ENCODE peak calls at places on chromosomes 6 and 20, in seven cellular contexts. One of them, this sample, is unnamed.

GRCh38 chr6:53413326-53413725 is 64.6 kb upstream of the ELOVL5 start:
- DNase-seq in fibroblast of pulmonary artery: no peak
- DNase-seq in CD4-positive, alpha-beta T cell: no peak
- DNase-seq in fibroblast of lung: no peak
- DNase-seq in prostate gland: no peak
- DNase-seq in H1: no peak
- DNase-seq in fibroblast of mammary gland: no peak
- DNase-seq in this sample: no peak

GRCh38 chr20:63448050-63448449 is 24.4 kb downstream of the KCNQ2 start:
- DNase-seq in CD4-positive, alpha-beta T cell: no peak
- DNase-seq in prostate gland: no peak
- DNase-seq in fibroblast of lung: no peak
- DNase-seq in fibroblast of mammary gland: no peak
- DNase-seq in H1: no peak
- DNase-seq in fibroblast of pulmonary artery: no peak
- DNase-seq in this sample: no peak

GRCh38 chr6:22756365-22756764 is 187.0 kb downstream of the HDGFL1 start:
- DNase-seq in CD4-positive, alpha-beta T cell: no peak
- DNase-seq in prostate gland: no peak
- DNase-seq in fibroblast of mammary gland: no peak
- DNase-seq in fibroblast of pulmonary artery: peak; percentile 35
- DNase-seq in fibroblast of lung: peak; percentile 52
- DNase-seq in H1: no peak
- DNase-seq in this sample: no peak

GRCh38 chr6:3718407-3718806 is 33.1 kb downstream of the PXDC1 start:
- DNase-seq in fibroblast of pulmonary artery: no peak
- DNase-seq in CD4-positive, alpha-beta T cell: no peak
- DNase-seq in fibroblast of mammary gland: no peak
- DNase-seq in fibroblast of lung: no peak
- DNase-seq in H1: no peak
- DNase-seq in prostate gland: no peak
- DNase-seq in this sample: no peak

GRCh38 chr6:78492351-78493010 is 374.9 kb upstream of the IRAK1BP1 start:
- DNase-seq in fibroblast of pulmonary artery: no peak
- DNase-seq in fibroblast of lung: no peak
- DNase-seq in prostate gland: no peak
- DNase-seq in H1: no peak
- DNase-seq in CD4-positive, alpha-beta T cell: no peak
- DNase-seq in fibroblast of mammary gland: peak; percentile 29
- DNase-seq in this sample: peak; percentile 51

GRCh38 chr20:44231713-44232468 is 15.2 kb upstream of the GDAP1L1 start:
- DNase-seq in fibroblast of mammary gland: no peak
- DNase-seq in fibroblast of lung: no peak
- DNase-seq in H1: no peak
- DNase-seq in CD4-positive, alpha-beta T cell: no peak
- DNase-seq in fibroblast of pulmonary artery: no peak
- DNase-seq in prostate gland: no peak
- DNase-seq in this sample: no peak

GRCh38 chr6:167311286-167311685 is 13.6 kb upstream of the TTLL2 start:
- DNase-seq in fibroblast of mammary gland: no peak
- DNase-seq in H1: no peak
- DNase-seq in prostate gland: no peak
- DNase-seq in fibroblast of lung: no peak
- DNase-seq in fibroblast of pulmonary artery: no peak
- DNase-seq in CD4-positive, alpha-beta T cell: no peak
- DNase-seq in this sample: no peak

GRCh38 chr20:16554766-16555543 is 18.3 kb downstream of the KIF16B start:
- DNase-seq in CD4-positive, alpha-beta T cell: no peak
- DNase-seq in H1: no peak
- DNase-seq in fibroblast of lung: no peak
- DNase-seq in fibroblast of pulmonary artery: no peak
- DNase-seq in prostate gland: no peak
- DNase-seq in fibroblast of mammary gland: no peak
- DNase-seq in this sample: no peak

GRCh38 chr6:125587624-125588023 is 161.8 kb upstream of the HEY2 start:
- DNase-seq in CD4-positive, alpha-beta T cell: no peak
- DNase-seq in H1: no peak
- DNase-seq in fibroblast of lung: no peak
- DNase-seq in fibroblast of pulmonary artery: no peak
- DNase-seq in prostate gland: no peak
- DNase-seq in fibroblast of mammary gland: no peak
- DNase-seq in this sample: peak; percentile 57

GRCh38 chr6:56435326-56435725 is 187.9 kb upstream of the COL21A1 start:
- DNase-seq in fibroblast of lung: no peak
- DNase-seq in CD4-positive, alpha-beta T cell: no peak
- DNase-seq in prostate gland: no peak
- DNase-seq in fibroblast of mammary gland: no peak
- DNase-seq in H1: no peak
- DNase-seq in fibroblast of pulmonary artery: no peak
- DNase-seq in this sample: no peak

GRCh38 chr6:5325173-5325572 is 63.9 kb downstream of the FARS2 start:
- DNase-seq in H1: no peak
- DNase-seq in fibroblast of lung: no peak
- DNase-seq in prostate gland: no peak
- DNase-seq in fibroblast of pulmonary artery: no peak
- DNase-seq in fibroblast of mammary gland: no peak
- DNase-seq in CD4-positive, alpha-beta T cell: no peak
- DNase-seq in this sample: no peak

GRCh38 chr20:41428285-41428684 is 61.7 kb upstream of the EMILIN3 start:
- DNase-seq in fibroblast of pulmonary artery: peak; percentile 45
- DNase-seq in fibroblast of lung: peak; percentile 52
- DNase-seq in prostate gland: no peak
- DNase-seq in H1: no peak
- DNase-seq in CD4-positive, alpha-beta T cell: peak; percentile 39
- DNase-seq in fibroblast of mammary gland: peak; percentile 66
- DNase-seq in this sample: peak; percentile 74

GRCh38 chr6:157860505-157860991 is 37.5 kb downstream of the SNX9 start:
- DNase-seq in fibroblast of lung: peak; percentile 75
- DNase-seq in H1: no peak
- DNase-seq in fibroblast of pulmonary artery: no peak
- DNase-seq in fibroblast of mammary gland: no peak
- DNase-seq in prostate gland: no peak
- DNase-seq in CD4-positive, alpha-beta T cell: no peak
- DNase-seq in this sample: no peak

GRCh38 chr6:157941101-157941863 is 40.4 kb upstream of the SYNJ2 start:
- DNase-seq in CD4-positive, alpha-beta T cell: no peak
- DNase-seq in fibroblast of lung: no peak
- DNase-seq in prostate gland: no peak
- DNase-seq in H1: no peak
- DNase-seq in fibroblast of pulmonary artery: no peak
- DNase-seq in fibroblast of mammary gland: no peak
- DNase-seq in this sample: no peak

GRCh38 chr6:155050311-155050710 is 55.2 kb downstream of the TIAM2 start:
- DNase-seq in fibroblast of lung: peak; percentile 7
- DNase-seq in fibroblast of mammary gland: no peak
- DNase-seq in prostate gland: no peak
- DNase-seq in H1: peak; percentile 4
- DNase-seq in fibroblast of pulmonary artery: no peak
- DNase-seq in CD4-positive, alpha-beta T cell: no peak
- DNase-seq in this sample: peak; percentile 48

GRCh38 chr20:10673176-10673830 is 496 bp downstream of the JAG1 start:
- DNase-seq in fibroblast of lung: no peak
- DNase-seq in fibroblast of mammary gland: no peak
- DNase-seq in CD4-positive, alpha-beta T cell: no peak
- DNase-seq in fibroblast of pulmonary artery: no peak
- DNase-seq in prostate gland: no peak
- DNase-seq in H1: peak; percentile 67
- DNase-seq in this sample: no peak

GRCh38 chr20:1286267-1287036 is 20.4 kb downstream of the SNPH start:
- DNase-seq in prostate gland: no peak
- DNase-seq in CD4-positive, alpha-beta T cell: peak; percentile 55
- DNase-seq in fibroblast of lung: no peak
- DNase-seq in fibroblast of pulmonary artery: no peak
- DNase-seq in H1: no peak
- DNase-seq in fibroblast of mammary gland: no peak
- DNase-seq in this sample: no peak

GRCh38 chr20:2246081-2246491 is 49.7 kb upstream of the TGM3 start:
- DNase-seq in fibroblast of mammary gland: no peak
- DNase-seq in prostate gland: no peak
- DNase-seq in fibroblast of pulmonary artery: no peak
- DNase-seq in H1: no peak
- DNase-seq in fibroblast of lung: no peak
- DNase-seq in CD4-positive, alpha-beta T cell: no peak
- DNase-seq in this sample: no peak

GRCh38 chr20:19056909-19057308 is 155.5 kb upstream of the SLC24A3 start:
- DNase-seq in prostate gland: no peak
- DNase-seq in CD4-positive, alpha-beta T cell: no peak
- DNase-seq in fibroblast of lung: no peak
- DNase-seq in fibroblast of pulmonary artery: no peak
- DNase-seq in H1: peak; percentile 54
- DNase-seq in fibroblast of mammary gland: no peak
- DNase-seq in this sample: no peak

GRCh38 chr20:37943033-37943432 is 40.1 kb downstream of the VSTM2L start:
- DNase-seq in CD4-positive, alpha-beta T cell: no peak
- DNase-seq in prostate gland: no peak
- DNase-seq in fibroblast of pulmonary artery: no peak
- DNase-seq in H1: peak; percentile 37
- DNase-seq in fibroblast of mammary gland: no peak
- DNase-seq in fibroblast of lung: no peak
- DNase-seq in this sample: no peak

GRCh38 chr6:87407531-87407895 is 259 bp upstream of the CFAP206 start:
- DNase-seq in CD4-positive, alpha-beta T cell: no peak
- DNase-seq in fibroblast of mammary gland: peak; percentile 41
- DNase-seq in fibroblast of pulmonary artery: peak; percentile 54
- DNase-seq in fibroblast of lung: peak; percentile 39
- DNase-seq in H1: no peak
- DNase-seq in prostate gland: peak; percentile 39
- DNase-seq in this sample: peak; percentile 51

DNA sequence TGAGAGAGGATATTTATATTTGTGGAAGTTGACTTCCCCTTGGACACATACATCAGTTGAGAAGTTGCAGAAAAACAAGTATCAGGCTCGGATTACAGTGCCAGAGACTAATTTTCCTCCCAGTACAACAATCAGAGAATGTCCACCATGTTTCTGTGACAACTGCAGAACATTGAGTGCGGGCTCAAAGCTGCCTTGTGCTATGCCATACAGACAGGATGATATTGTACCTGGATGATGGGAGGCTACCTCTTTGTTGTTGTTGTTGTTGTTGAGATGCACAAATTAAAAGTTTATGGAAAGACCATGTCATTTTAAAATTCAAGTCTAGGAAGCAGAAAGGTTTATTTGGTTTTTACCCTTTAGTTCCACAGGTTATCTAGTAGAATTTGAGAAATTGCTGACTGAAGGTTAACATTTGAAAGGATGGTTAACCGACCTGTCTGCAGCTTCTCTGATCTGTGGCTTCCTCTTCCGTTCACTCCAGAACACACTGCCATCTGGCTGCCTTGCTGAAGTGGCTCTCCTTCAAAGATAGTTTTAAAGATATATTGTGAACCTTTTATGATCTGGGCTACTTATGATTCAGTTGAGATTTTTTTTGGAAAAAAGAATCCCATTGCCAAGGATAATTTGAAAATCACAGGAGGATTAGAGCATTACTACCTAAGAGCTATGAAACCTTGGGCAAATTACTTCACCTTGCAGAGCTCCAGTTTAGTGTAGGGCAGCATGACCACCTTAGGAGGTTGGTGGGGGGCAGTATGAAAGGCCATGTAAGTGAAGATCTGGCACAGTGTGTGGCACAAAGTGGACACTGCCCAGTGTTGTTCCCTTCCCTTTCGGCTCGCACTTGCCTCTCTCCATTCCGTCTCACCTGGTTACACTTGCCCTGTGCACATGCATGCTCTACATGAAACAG is 15.9 kb downstream of the TMEM200A start:
- DNase-seq in CD4-positive, alpha-beta T cell: no peak
- DNase-seq in fibroblast of lung: no peak
- DNase-seq in fibroblast of pulmonary artery: no peak
- DNase-seq in prostate gland: no peak
- DNase-seq in H1: no peak
- DNase-seq in fibroblast of mammary gland: no peak
- DNase-seq in this sample: no peak
- TF ChIP-seq CTCF in CD4-positive, alpha-beta T cell: peak; percentile 46
- TF ChIP-seq CTCF in fibroblast of lung: no peak
- TF ChIP-seq CTCF in fibroblast of pulmonary artery: no peak
- TF ChIP-seq CTCF in prostate gland: no peak
- TF ChIP-seq CTCF in H1: no peak
- TF ChIP-seq CTCF in fibroblast of mammary gland: peak; percentile 1
- TF ChIP-seq CTCF in this sample: peak; percentile 15

DNA sequence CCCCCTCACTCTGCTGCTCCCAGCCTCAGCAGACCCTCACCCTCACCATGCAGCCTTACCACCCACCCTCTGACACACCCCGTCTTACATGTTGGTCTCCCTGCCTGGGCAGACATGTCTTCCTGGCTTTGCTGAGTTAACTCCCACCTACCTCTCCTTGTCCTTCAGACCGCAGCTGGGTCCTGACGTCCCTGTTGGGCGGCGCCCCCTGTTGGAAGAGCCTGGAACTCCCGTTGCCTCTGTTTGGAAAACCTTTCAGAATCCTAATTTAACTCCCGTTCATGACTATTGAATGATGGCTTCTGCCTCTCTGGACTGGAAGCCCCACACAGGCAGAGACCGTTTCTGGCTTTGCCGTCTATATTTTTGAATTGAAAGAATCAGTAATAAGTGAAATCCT is 245.1 kb downstream of the MYLK4 start:
- DNase-seq in prostate gland: no peak
- DNase-seq in fibroblast of lung: no peak
- DNase-seq in H1: peak; percentile 91
- DNase-seq in CD4-positive, alpha-beta T cell: no peak
- DNase-seq in fibroblast of mammary gland: peak; percentile 33
- DNase-seq in fibroblast of pulmonary artery: no peak
- DNase-seq in this sample: no peak
- TF ChIP-seq CTCF in prostate gland: no peak
- TF ChIP-seq CTCF in fibroblast of lung: peak; percentile 5
- TF ChIP-seq CTCF in H1: peak; percentile 65
- TF ChIP-seq CTCF in CD4-positive, alpha-beta T cell: no peak
- TF ChIP-seq CTCF in fibroblast of mammary gland: peak; percentile 46
- TF ChIP-seq CTCF in fibroblast of pulmonary artery: peak; percentile 39
- TF ChIP-seq CTCF in this sample: peak; percentile 65

DNA sequence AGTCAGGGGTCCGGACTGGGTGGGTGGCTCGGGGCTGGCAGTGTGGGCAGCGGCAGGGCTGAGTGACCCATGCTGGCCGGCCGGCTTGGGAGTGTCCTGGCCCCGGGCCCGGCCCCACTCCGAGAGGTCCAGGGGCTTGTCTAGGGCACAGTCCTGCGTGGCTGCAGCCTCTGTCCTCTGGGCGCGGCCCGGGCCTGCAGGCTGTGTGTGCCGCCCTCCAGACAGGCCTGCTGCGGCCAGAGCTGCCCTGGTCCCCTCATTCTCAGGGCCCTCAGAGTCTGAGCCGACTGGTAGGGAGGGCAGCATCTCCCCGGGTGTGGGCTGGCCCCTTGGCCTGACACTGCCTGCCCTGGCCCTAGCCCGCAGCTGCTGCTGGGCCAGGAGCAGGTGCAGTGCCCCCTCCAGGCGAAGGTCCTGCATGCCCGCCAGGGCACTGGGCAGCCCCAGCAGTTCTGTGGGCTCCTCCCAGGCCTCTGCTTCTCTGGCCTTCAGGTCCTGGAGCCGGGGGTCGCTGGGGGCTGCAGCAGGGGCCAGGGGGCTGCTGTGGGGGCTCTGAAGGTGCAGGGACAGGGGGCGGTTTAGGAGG is 6.9 kb upstream of the CABLES2 start:
- DNase-seq in fibroblast of pulmonary artery: no peak
- DNase-seq in CD4-positive, alpha-beta T cell: no peak
- DNase-seq in fibroblast of mammary gland: no peak
- DNase-seq in H1: no peak
- DNase-seq in prostate gland: no peak
- DNase-seq in fibroblast of lung: no peak
- DNase-seq in this sample: no peak
- TF ChIP-seq CTCF in fibroblast of pulmonary artery: no peak
- TF ChIP-seq CTCF in CD4-positive, alpha-beta T cell: no peak
- TF ChIP-seq CTCF in fibroblast of mammary gland: no peak
- TF ChIP-seq CTCF in H1: peak; percentile 61
- TF ChIP-seq CTCF in prostate gland: no peak
- TF ChIP-seq CTCF in fibroblast of lung: no peak
- TF ChIP-seq CTCF in this sample: peak; percentile 28

GRCh38 chr20:24620937-24621519 is 151.6 kb downstream of the SYNDIG1 start:
- DNase-seq in H1: no peak
- DNase-seq in fibroblast of pulmonary artery: no peak
- DNase-seq in fibroblast of mammary gland: no peak
- DNase-seq in fibroblast of lung: no peak
- DNase-seq in prostate gland: no peak
- DNase-seq in CD4-positive, alpha-beta T cell: no peak
- DNase-seq in this sample: no peak
- TF ChIP-seq CTCF in H1: no peak
- TF ChIP-seq CTCF in fibroblast of pulmonary artery: no peak
- TF ChIP-seq CTCF in fibroblast of mammary gland: no peak
- TF ChIP-seq CTCF in fibroblast of lung: no peak
- TF ChIP-seq CTCF in prostate gland: no peak
- TF ChIP-seq CTCF in CD4-positive, alpha-beta T cell: no peak
- TF ChIP-seq CTCF in this sample: no peak

This sample was measured in brain microvascular endothelial cell.